ENCODE peak calls at places on chromosome 12, in nine cellular contexts. One of them, this sample, is unnamed.

GRCh38 chr12:57568838-57569237 is 19.0 kb downstream of the KIF5A start:
- DNase-seq in fibroblast of the aortic adventitia: no peak
- DNase-seq in cardiac muscle cell: peak; percentile 24
- DNase-seq in mucosa of descending colon: no peak
- DNase-seq in IMR-90: no peak
- DNase-seq in upper lobe of right lung: no peak
- DNase-seq in retinal pigment epithelial cell: no peak
- DNase-seq in A549: no peak
- DNase-seq in foreskin fibroblast: no peak
- DNase-seq in this sample: no peak

GRCh38 chr12:96886998-96887677 is 19.9 kb upstream of the NEDD1 start:
- DNase-seq in fibroblast of the aortic adventitia: peak; percentile 96
- DNase-seq in cardiac muscle cell: peak; percentile 31
- DNase-seq in mucosa of descending colon: no peak
- DNase-seq in IMR-90: peak; percentile 66
- DNase-seq in upper lobe of right lung: no peak
- DNase-seq in retinal pigment epithelial cell: no peak
- DNase-seq in A549: no peak
- DNase-seq in foreskin fibroblast: no peak
- DNase-seq in this sample: no peak

GRCh38 chr12:109495012-109495411 is 17.6 kb downstream of the UBE3B start:
- DNase-seq in fibroblast of the aortic adventitia: no peak
- DNase-seq in cardiac muscle cell: no peak
- DNase-seq in mucosa of descending colon: no peak
- DNase-seq in IMR-90: no peak
- DNase-seq in upper lobe of right lung: no peak
- DNase-seq in retinal pigment epithelial cell: no peak
- DNase-seq in A549: no peak
- DNase-seq in foreskin fibroblast: no peak
- DNase-seq in this sample: no peak

GRCh38 chr12:64610092-64610659 is at the start of gene RASSF3:
- DNase-seq in fibroblast of the aortic adventitia: peak; percentile 44
- DNase-seq in cardiac muscle cell: peak; percentile 88
- DNase-seq in mucosa of descending colon: peak; percentile 90
- DNase-seq in IMR-90: peak; percentile 67
- DNase-seq in upper lobe of right lung: peak; percentile 89
- DNase-seq in retinal pigment epithelial cell: no peak
- DNase-seq in A549: peak; percentile 71
- DNase-seq in foreskin fibroblast: peak; percentile 45
- DNase-seq in this sample: peak; percentile 84

GRCh38 chr12:115661103-115661502 is 616.4 kb downstream of the MED13L start:
- DNase-seq in fibroblast of the aortic adventitia: peak; percentile 83
- DNase-seq in cardiac muscle cell: no peak
- DNase-seq in mucosa of descending colon: no peak
- DNase-seq in IMR-90: no peak
- DNase-seq in upper lobe of right lung: no peak
- DNase-seq in retinal pigment epithelial cell: no peak
- DNase-seq in A549: no peak
- DNase-seq in foreskin fibroblast: peak; percentile 39
- DNase-seq in this sample: no peak

GRCh38 chr12:57845478-57846284 is 848 bp downstream of the CTDSP2 start:
- DNase-seq in fibroblast of the aortic adventitia: peak; percentile 42
- DNase-seq in cardiac muscle cell: peak; percentile 88
- DNase-seq in mucosa of descending colon: peak; percentile 86
- DNase-seq in IMR-90: no peak
- DNase-seq in upper lobe of right lung: peak; percentile 93
- DNase-seq in retinal pigment epithelial cell: no peak
- DNase-seq in A549: peak; percentile 63
- DNase-seq in foreskin fibroblast: no peak
- DNase-seq in this sample: peak; percentile 89

GRCh38 chr12:127125607-127126259 is 1141.2 kb upstream of the TMEM132C start:
- DNase-seq in fibroblast of the aortic adventitia: peak; percentile 72
- DNase-seq in cardiac muscle cell: no peak
- DNase-seq in mucosa of descending colon: no peak
- DNase-seq in IMR-90: peak; percentile 70
- DNase-seq in upper lobe of right lung: no peak
- DNase-seq in retinal pigment epithelial cell: peak; percentile 7
- DNase-seq in A549: peak; percentile 95
- DNase-seq in foreskin fibroblast: peak; percentile 70
- DNase-seq in this sample: no peak

GRCh38 chr12:30796508-30796780 is 41.7 kb upstream of the CAPRIN2 start:
- DNase-seq in fibroblast of the aortic adventitia: peak; percentile 73
- DNase-seq in cardiac muscle cell: peak; percentile 85
- DNase-seq in mucosa of descending colon: peak; percentile 28
- DNase-seq in IMR-90: peak; percentile 67
- DNase-seq in upper lobe of right lung: no peak
- DNase-seq in retinal pigment epithelial cell: no peak
- DNase-seq in A549: peak; percentile 39
- DNase-seq in foreskin fibroblast: peak; percentile 78
- DNase-seq in this sample: no peak

GRCh38 chr12:48160807-48161206 is 3.5 kb upstream of the ASB8 start:
- DNase-seq in fibroblast of the aortic adventitia: peak; percentile 30
- DNase-seq in cardiac muscle cell: no peak
- DNase-seq in mucosa of descending colon: no peak
- DNase-seq in IMR-90: no peak
- DNase-seq in upper lobe of right lung: no peak
- DNase-seq in retinal pigment epithelial cell: no peak
- DNase-seq in A549: no peak
- DNase-seq in foreskin fibroblast: no peak
- DNase-seq in this sample: no peak

GRCh38 chr12:119990382-119990874 is 1.4 kb downstream of the BICDL1 start:
- DNase-seq in fibroblast of the aortic adventitia: no peak
- DNase-seq in cardiac muscle cell: no peak
- DNase-seq in mucosa of descending colon: no peak
- DNase-seq in IMR-90: no peak
- DNase-seq in upper lobe of right lung: no peak
- DNase-seq in retinal pigment epithelial cell: peak; percentile 94
- DNase-seq in A549: no peak
- DNase-seq in foreskin fibroblast: no peak
- DNase-seq in this sample: no peak

DNA sequence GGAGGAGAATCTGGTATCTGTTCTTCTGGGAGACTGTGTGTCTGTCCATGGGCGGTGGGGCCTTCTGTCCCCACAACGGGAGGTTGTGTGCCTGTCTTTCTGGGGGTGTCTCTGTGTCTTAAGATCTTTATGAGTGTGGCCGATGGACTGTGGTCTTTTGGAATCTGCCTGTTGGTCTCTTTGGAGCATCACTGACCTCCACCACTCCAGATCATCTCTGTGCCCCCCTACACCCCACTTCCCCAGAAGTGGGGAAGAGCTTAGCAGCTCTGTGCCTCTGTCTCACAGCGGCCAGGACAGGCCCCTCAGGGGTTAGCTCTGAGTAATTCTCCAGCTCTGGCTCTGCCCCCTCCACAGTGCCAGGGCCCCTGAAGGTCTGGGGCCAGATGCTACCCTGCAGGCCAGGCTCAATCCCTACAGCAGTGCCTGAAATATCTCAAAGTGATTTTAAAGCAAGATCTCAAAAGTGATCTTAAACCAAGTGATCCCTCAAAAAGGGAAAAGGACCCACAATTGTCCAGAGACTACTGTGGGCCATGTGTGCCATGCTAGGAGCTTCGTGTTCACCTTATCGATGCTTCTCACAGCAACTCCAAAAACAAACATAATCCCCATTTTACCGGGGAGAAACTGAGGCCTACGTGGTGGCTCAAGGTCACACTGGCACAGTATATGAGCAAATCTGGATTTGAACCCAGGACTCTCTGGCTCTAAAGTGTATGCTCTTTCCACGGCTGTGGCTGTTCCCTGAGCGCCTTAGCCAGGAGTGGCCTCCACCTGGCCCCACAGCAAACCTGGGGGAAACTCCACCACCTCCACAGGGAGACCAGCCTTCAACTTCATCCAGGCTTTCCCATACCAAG is 26.0 kb upstream of the KRT78 start:
- DNase-seq in fibroblast of the aortic adventitia: no peak
- DNase-seq in cardiac muscle cell: no peak
- DNase-seq in mucosa of descending colon: no peak
- DNase-seq in IMR-90: no peak
- DNase-seq in upper lobe of right lung: no peak
- DNase-seq in retinal pigment epithelial cell: no peak
- DNase-seq in A549: no peak
- DNase-seq in foreskin fibroblast: no peak
- DNase-seq in this sample: no peak
- H3K4me3 ChIP-seq in fibroblast of the aortic adventitia: peak overlapping the region; percentile 37
- H3K4me3 ChIP-seq in cardiac muscle cell: peak overlapping the region; percentile 11
- H3K4me3 ChIP-seq in mucosa of descending colon: no peak overlapping the region
- H3K4me3 ChIP-seq in IMR-90: peak overlapping the region; percentile 11
- H3K4me3 ChIP-seq in upper lobe of right lung: peak overlapping the region; percentile 56
- H3K4me3 ChIP-seq in retinal pigment epithelial cell: peak overlapping the region; percentile 32
- H3K4me3 ChIP-seq in A549: no peak overlapping the region
- H3K4me3 ChIP-seq in foreskin fibroblast: peak overlapping the region; percentile 28
- H3K4me3 ChIP-seq in this sample: peak overlapping the region; percentile 74

GRCh38 chr12:132582582-132583279 is 27.7 kb downstream of the LRCOL1 start:
- DNase-seq in fibroblast of the aortic adventitia: no peak
- DNase-seq in cardiac muscle cell: no peak
- DNase-seq in mucosa of descending colon: no peak
- DNase-seq in IMR-90: no peak
- DNase-seq in upper lobe of right lung: no peak
- DNase-seq in retinal pigment epithelial cell: no peak
- DNase-seq in A549: no peak
- DNase-seq in foreskin fibroblast: no peak
- DNase-seq in this sample: no peak

GRCh38 chr12:132582058-132582420 is 28.3 kb downstream of the LRCOL1 start:
- DNase-seq in fibroblast of the aortic adventitia: no peak
- DNase-seq in cardiac muscle cell: no peak
- DNase-seq in mucosa of descending colon: no peak
- DNase-seq in IMR-90: no peak
- DNase-seq in upper lobe of right lung: no peak
- DNase-seq in retinal pigment epithelial cell: no peak
- DNase-seq in A549: no peak
- DNase-seq in foreskin fibroblast: no peak
- DNase-seq in this sample: no peak

GRCh38 chr12:132579747-132580146 is 30.6 kb downstream of the LRCOL1 start:
- DNase-seq in fibroblast of the aortic adventitia: peak; percentile 31
- DNase-seq in cardiac muscle cell: no peak
- DNase-seq in mucosa of descending colon: no peak
- DNase-seq in IMR-90: no peak
- DNase-seq in upper lobe of right lung: no peak
- DNase-seq in retinal pigment epithelial cell: no peak
- DNase-seq in A549: no peak
- DNase-seq in foreskin fibroblast: no peak
- DNase-seq in this sample: no peak

GRCh38 chr12:132580701-132581292 is 29.6 kb downstream of the LRCOL1 start:
- DNase-seq in fibroblast of the aortic adventitia: no peak
- DNase-seq in cardiac muscle cell: no peak
- DNase-seq in mucosa of descending colon: no peak
- DNase-seq in IMR-90: no peak
- DNase-seq in upper lobe of right lung: no peak
- DNase-seq in retinal pigment epithelial cell: no peak
- DNase-seq in A549: no peak
- DNase-seq in foreskin fibroblast: no peak
- DNase-seq in this sample: no peak

DNA sequence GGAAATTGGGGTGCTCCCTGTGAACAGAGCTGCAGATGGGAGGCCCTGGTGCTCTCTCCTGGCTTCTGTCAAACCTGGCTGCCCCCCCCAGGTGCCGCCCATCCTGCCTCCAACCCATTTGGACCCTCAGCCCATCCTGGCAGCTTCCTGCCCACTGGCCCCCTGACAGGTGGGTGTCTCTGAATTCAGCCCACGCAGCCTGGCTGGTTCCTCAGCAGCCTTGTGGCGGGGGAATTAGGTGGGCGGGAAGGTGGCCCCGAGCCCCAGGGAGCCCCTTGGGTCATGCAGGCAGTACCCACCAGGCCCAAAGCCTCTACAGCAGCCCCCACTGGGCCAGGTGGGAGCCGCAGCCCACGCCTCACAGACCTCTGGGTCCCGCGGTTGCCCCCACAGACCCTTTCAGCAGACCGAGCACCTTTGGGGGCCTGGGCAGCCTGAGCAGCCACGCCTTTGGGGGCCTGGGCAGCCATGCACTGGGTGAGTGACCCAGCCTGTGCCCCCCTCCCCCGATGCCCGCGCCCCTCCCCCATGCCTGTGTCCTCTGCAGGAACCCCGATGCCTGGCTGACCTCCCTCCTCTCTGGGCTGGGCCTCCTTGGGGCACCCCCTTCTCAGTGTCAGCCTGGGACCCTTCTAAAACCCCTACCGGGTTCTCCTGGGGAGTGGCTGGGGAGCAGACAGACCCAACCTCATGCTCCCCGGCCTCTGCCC is 28.9 kb downstream of the LRCOL1 start:
- DNase-seq in fibroblast of the aortic adventitia: no peak
- DNase-seq in cardiac muscle cell: no peak
- DNase-seq in mucosa of descending colon: no peak
- DNase-seq in IMR-90: no peak
- DNase-seq in upper lobe of right lung: no peak
- DNase-seq in retinal pigment epithelial cell: no peak
- DNase-seq in A549: no peak
- DNase-seq in foreskin fibroblast: no peak
- DNase-seq in this sample: no peak
- H3K4me3 ChIP-seq in fibroblast of the aortic adventitia: no peak overlapping the region
- H3K4me3 ChIP-seq in cardiac muscle cell: no peak overlapping the region
- H3K4me3 ChIP-seq in mucosa of descending colon: no peak overlapping the region
- H3K4me3 ChIP-seq in IMR-90: no peak overlapping the region
- H3K4me3 ChIP-seq in upper lobe of right lung: no peak overlapping the region
- H3K4me3 ChIP-seq in retinal pigment epithelial cell: no peak overlapping the region
- H3K4me3 ChIP-seq in A549: no peak overlapping the region
- H3K4me3 ChIP-seq in foreskin fibroblast: no peak overlapping the region
- H3K4me3 ChIP-seq in this sample: no peak overlapping the region

GRCh38 chr12:29043069-29043468 is 106.0 kb upstream of the FAR2 start:
- DNase-seq in fibroblast of the aortic adventitia: no peak
- DNase-seq in cardiac muscle cell: no peak
- DNase-seq in mucosa of descending colon: no peak
- DNase-seq in IMR-90: peak; percentile 78
- DNase-seq in upper lobe of right lung: no peak
- DNase-seq in retinal pigment epithelial cell: no peak
- DNase-seq in A549: no peak
- DNase-seq in foreskin fibroblast: peak; percentile 77
- DNase-seq in this sample: no peak

GRCh38 chr12:29039013-29039412 is 110.1 kb upstream of the FAR2 start:
- DNase-seq in fibroblast of the aortic adventitia: peak; percentile 89
- DNase-seq in cardiac muscle cell: no peak
- DNase-seq in mucosa of descending colon: no peak
- DNase-seq in IMR-90: peak; percentile 83
- DNase-seq in upper lobe of right lung: no peak
- DNase-seq in retinal pigment epithelial cell: no peak
- DNase-seq in A549: no peak
- DNase-seq in foreskin fibroblast: peak; percentile 93
- DNase-seq in this sample: no peak

GRCh38 chr12:29044799-29045198 is 104.3 kb upstream of the FAR2 start:
- DNase-seq in fibroblast of the aortic adventitia: no peak
- DNase-seq in cardiac muscle cell: no peak
- DNase-seq in mucosa of descending colon: no peak
- DNase-seq in IMR-90: no peak
- DNase-seq in upper lobe of right lung: no peak
- DNase-seq in retinal pigment epithelial cell: no peak
- DNase-seq in A549: no peak
- DNase-seq in foreskin fibroblast: no peak
- DNase-seq in this sample: no peak

GRCh38 chr12:29041621-29042020 is 107.5 kb upstream of the FAR2 start:
- DNase-seq in fibroblast of the aortic adventitia: peak; percentile 58
- DNase-seq in cardiac muscle cell: no peak
- DNase-seq in mucosa of descending colon: no peak
- DNase-seq in IMR-90: peak; percentile 76
- DNase-seq in upper lobe of right lung: no peak
- DNase-seq in retinal pigment epithelial cell: no peak
- DNase-seq in A549: peak; percentile 27
- DNase-seq in foreskin fibroblast: peak; percentile 80
- DNase-seq in this sample: no peak
- H3K4me3 ChIP-seq in fibroblast of the aortic adventitia: no peak overlapping the region
- H3K4me3 ChIP-seq in cardiac muscle cell: no peak overlapping the region
- H3K4me3 ChIP-seq in mucosa of descending colon: no peak overlapping the region
- H3K4me3 ChIP-seq in IMR-90: no peak overlapping the region
- H3K4me3 ChIP-seq in upper lobe of right lung: no peak overlapping the region
- H3K4me3 ChIP-seq in retinal pigment epithelial cell: no peak overlapping the region
- H3K4me3 ChIP-seq in A549: no peak overlapping the region
- H3K4me3 ChIP-seq in foreskin fibroblast: no peak overlapping the region
- H3K4me3 ChIP-seq in this sample: no peak overlapping the region

GRCh38 chr12:21911832-21912231 is 29.4 kb downstream of the ABCC9 start:
- DNase-seq in fibroblast of the aortic adventitia: no peak
- DNase-seq in cardiac muscle cell: no peak
- DNase-seq in mucosa of descending colon: no peak
- DNase-seq in IMR-90: peak; percentile 5
- DNase-seq in upper lobe of right lung: no peak
- DNase-seq in retinal pigment epithelial cell: no peak
- DNase-seq in A549: no peak
- DNase-seq in foreskin fibroblast: no peak
- DNase-seq in this sample: no peak
- H3K4me3 ChIP-seq in fibroblast of the aortic adventitia: no peak overlapping the region
- H3K4me3 ChIP-seq in cardiac muscle cell: no peak overlapping the region
- H3K4me3 ChIP-seq in mucosa of descending colon: no peak overlapping the region
- H3K4me3 ChIP-seq in IMR-90: no peak overlapping the region
- H3K4me3 ChIP-seq in upper lobe of right lung: no peak overlapping the region
- H3K4me3 ChIP-seq in retinal pigment epithelial cell: no peak overlapping the region
- H3K4me3 ChIP-seq in A549: no peak overlapping the region
- H3K4me3 ChIP-seq in foreskin fibroblast: no peak overlapping the region
- H3K4me3 ChIP-seq in this sample: no peak overlapping the region

This sample was measured in coronary artery.